ENCODE peak calls at places on chromosomes 11 and 22, in nine cellular contexts. One of them, this sample, is unnamed. For H4K20me1 and H3K79me2, the result is how much of the 10 kb centered on the place peaks cover.

GRCh38 chr11:46450846-46451470 is 59.4 kb upstream of the CHRM4 start:
- DNase-seq in keratinocyte: no peak
- DNase-seq in endothelial cell of umbilical vein: peak
- DNase-seq in HCT116: no peak
- DNase-seq in PC-3: no peak
- DNase-seq in H9: no peak
- DNase-seq in GM23338: no peak
- DNase-seq in GM23248: no peak
- DNase-seq in SK-N-SH: no peak
- DNase-seq in this sample: no peak

GRCh38 chr11:2868604-2869526 is 16.7 kb downstream of the CDKN1C start:
- DNase-seq in keratinocyte: no peak
- DNase-seq in endothelial cell of umbilical vein: no peak
- DNase-seq in HCT116: no peak
- DNase-seq in PC-3: no peak
- DNase-seq in H9: no peak
- DNase-seq in GM23338: peak
- DNase-seq in GM23248: no peak
- DNase-seq in SK-N-SH: no peak
- DNase-seq in this sample: peak

GRCh38 chr11:32090774-32091370 is at the start of gene RCN1:
- DNase-seq in keratinocyte: no peak
- DNase-seq in endothelial cell of umbilical vein: peak
- DNase-seq in HCT116: no peak
- DNase-seq in PC-3: peak
- DNase-seq in H9: peak
- DNase-seq in GM23338: peak
- DNase-seq in GM23248: peak
- DNase-seq in SK-N-SH: peak
- DNase-seq in this sample: peak

GRCh38 chr11:8259316-8259995 is 4.2 kb downstream of the LMO1 start:
- DNase-seq in keratinocyte: no peak
- DNase-seq in endothelial cell of umbilical vein: no peak
- DNase-seq in HCT116: no peak
- DNase-seq in PC-3: no peak
- DNase-seq in H9: peak
- DNase-seq in GM23338: no peak
- DNase-seq in GM23248: no peak
- DNase-seq in SK-N-SH: no peak
- DNase-seq in this sample: no peak

GRCh38 chr11:33147559-33147958 is 13.7 kb downstream of the CSTF3 start:
- DNase-seq in keratinocyte: no peak
- DNase-seq in endothelial cell of umbilical vein: no peak
- DNase-seq in HCT116: no peak
- DNase-seq in PC-3: peak
- DNase-seq in H9: no peak
- DNase-seq in GM23338: no peak
- DNase-seq in GM23248: no peak
- DNase-seq in SK-N-SH: no peak
- DNase-seq in this sample: no peak

GRCh38 chr11:12361650-12362049 is 15.7 kb upstream of the PARVA start:
- DNase-seq in keratinocyte: no peak
- DNase-seq in endothelial cell of umbilical vein: no peak
- DNase-seq in HCT116: no peak
- DNase-seq in PC-3: no peak
- DNase-seq in H9: no peak
- DNase-seq in GM23338: no peak
- DNase-seq in GM23248: no peak
- DNase-seq in SK-N-SH: no peak
- DNase-seq in this sample: no peak

GRCh38 chr11:111392552-111392951 is 13.5 kb upstream of the POU2AF1 start:
- DNase-seq in keratinocyte: no peak
- DNase-seq in endothelial cell of umbilical vein: no peak
- DNase-seq in HCT116: no peak
- DNase-seq in PC-3: no peak
- DNase-seq in H9: no peak
- DNase-seq in GM23338: no peak
- DNase-seq in GM23248: no peak
- DNase-seq in SK-N-SH: no peak
- DNase-seq in this sample: no peak

GRCh38 chr11:111776398-111777093 is 10.4 kb upstream of the PPP2R1B start:
- DNase-seq in keratinocyte: no peak
- DNase-seq in endothelial cell of umbilical vein: no peak
- DNase-seq in HCT116: no peak
- DNase-seq in PC-3: no peak
- DNase-seq in H9: no peak
- DNase-seq in GM23338: no peak
- DNase-seq in GM23248: no peak
- DNase-seq in SK-N-SH: no peak
- DNase-seq in this sample: no peak

GRCh38 chr22:35622132-35622913 is 5.2 kb upstream of the MB start:
- DNase-seq in keratinocyte: no peak
- DNase-seq in endothelial cell of umbilical vein: no peak
- DNase-seq in HCT116: no peak
- DNase-seq in PC-3: peak
- DNase-seq in H9: peak
- DNase-seq in GM23338: peak
- DNase-seq in GM23248: no peak
- DNase-seq in SK-N-SH: peak
- DNase-seq in this sample: peak

GRCh38 chr11:128448981-128449713 is 138.2 kb downstream of the ETS1 start:
- DNase-seq in keratinocyte: no peak
- DNase-seq in endothelial cell of umbilical vein: no peak
- DNase-seq in HCT116: no peak
- DNase-seq in PC-3: no peak
- DNase-seq in H9: no peak
- DNase-seq in GM23338: no peak
- DNase-seq in GM23248: no peak
- DNase-seq in SK-N-SH: no peak
- DNase-seq in this sample: no peak

GRCh38 chr11:130148927-130149326 is 10.7 kb upstream of the ST14 start:
- DNase-seq in keratinocyte: no peak
- DNase-seq in endothelial cell of umbilical vein: no peak
- DNase-seq in HCT116: no peak
- DNase-seq in PC-3: no peak
- DNase-seq in H9: no peak
- DNase-seq in GM23338: no peak
- DNase-seq in GM23248: no peak
- DNase-seq in SK-N-SH: no peak
- DNase-seq in this sample: no peak

GRCh38 chr11:10091314-10092045 is 202.5 kb downstream of the SBF2 start:
- DNase-seq in keratinocyte: no peak
- DNase-seq in endothelial cell of umbilical vein: no peak
- DNase-seq in HCT116: no peak
- DNase-seq in PC-3: peak
- DNase-seq in H9: no peak
- DNase-seq in GM23338: no peak
- DNase-seq in GM23248: no peak
- DNase-seq in SK-N-SH: no peak
- DNase-seq in this sample: no peak

GRCh38 chr11:32723332-32723731 is 71.1 kb downstream of the CCDC73 start:
- DNase-seq in keratinocyte: no peak
- DNase-seq in endothelial cell of umbilical vein: no peak
- DNase-seq in HCT116: no peak
- DNase-seq in PC-3: no peak
- DNase-seq in H9: no peak
- DNase-seq in GM23338: no peak
- DNase-seq in GM23248: no peak
- DNase-seq in SK-N-SH: no peak
- DNase-seq in this sample: no peak

GRCh38 chr11:128642571-128642970 is 51.3 kb upstream of the FLI1 start:
- DNase-seq in keratinocyte: no peak
- DNase-seq in endothelial cell of umbilical vein: no peak
- DNase-seq in HCT116: no peak
- DNase-seq in PC-3: no peak
- DNase-seq in H9: no peak
- DNase-seq in GM23338: no peak
- DNase-seq in GM23248: no peak
- DNase-seq in SK-N-SH: no peak
- DNase-seq in this sample: no peak

GRCh38 chr11:36156486-36157150 is 132.6 kb downstream of the COMMD9 start:
- DNase-seq in keratinocyte: no peak
- DNase-seq in endothelial cell of umbilical vein: no peak
- DNase-seq in HCT116: no peak
- DNase-seq in PC-3: peak
- DNase-seq in H9: no peak
- DNase-seq in GM23338: no peak
- DNase-seq in GM23248: peak
- DNase-seq in SK-N-SH: no peak
- DNase-seq in this sample: no peak

GRCh38 chr11:77705195-77705876 is 67.7 kb upstream of the CLNS1A start:
- DNase-seq in keratinocyte: peak
- DNase-seq in endothelial cell of umbilical vein: peak
- DNase-seq in HCT116: peak
- DNase-seq in PC-3: peak
- DNase-seq in H9: no peak
- DNase-seq in GM23338: peak
- DNase-seq in GM23248: peak
- DNase-seq in SK-N-SH: no peak
- DNase-seq in this sample: no peak

GRCh38 chr11:596374-596773 is 19.4 kb downstream of the IRF7 start:
- DNase-seq in keratinocyte: no peak
- DNase-seq in endothelial cell of umbilical vein: no peak
- DNase-seq in HCT116: no peak
- DNase-seq in PC-3: no peak
- DNase-seq in H9: no peak
- DNase-seq in GM23338: no peak
- DNase-seq in GM23248: no peak
- DNase-seq in SK-N-SH: no peak
- DNase-seq in this sample: no peak
- H4K20me1 ChIP-seq in keratinocyte: under half
- H4K20me1 ChIP-seq in endothelial cell of umbilical vein: under half
- H4K20me1 ChIP-seq in HCT116: under half
- H4K20me1 ChIP-seq in PC-3: under half
- H4K20me1 ChIP-seq in H9: under half
- H4K20me1 ChIP-seq in GM23338: under half
- H4K20me1 ChIP-seq in GM23248: under half
- H4K20me1 ChIP-seq in SK-N-SH: under half
- H4K20me1 ChIP-seq in this sample: under half

GRCh38 chr11:66325140-66325754 is 8.4 kb upstream of the CD248 start:
- DNase-seq in keratinocyte: no peak
- DNase-seq in endothelial cell of umbilical vein: no peak
- DNase-seq in HCT116: no peak
- DNase-seq in PC-3: no peak
- DNase-seq in H9: no peak
- DNase-seq in GM23338: no peak
- DNase-seq in GM23248: peak
- DNase-seq in SK-N-SH: peak
- DNase-seq in this sample: no peak

GRCh38 chr11:66322732-66323427 is 6.0 kb upstream of the CD248 start:
- DNase-seq in keratinocyte: no peak
- DNase-seq in endothelial cell of umbilical vein: no peak
- DNase-seq in HCT116: no peak
- DNase-seq in PC-3: no peak
- DNase-seq in H9: no peak
- DNase-seq in GM23338: no peak
- DNase-seq in GM23248: peak
- DNase-seq in SK-N-SH: no peak
- DNase-seq in this sample: no peak

GRCh38 chr11:66324626-66325025 is 7.8 kb upstream of the CD248 start:
- DNase-seq in keratinocyte: no peak
- DNase-seq in endothelial cell of umbilical vein: no peak
- DNase-seq in HCT116: no peak
- DNase-seq in PC-3: no peak
- DNase-seq in H9: no peak
- DNase-seq in GM23338: no peak
- DNase-seq in GM23248: peak
- DNase-seq in SK-N-SH: peak
- DNase-seq in this sample: no peak

GRCh38 chr11:66321606-66322005 is 4.8 kb upstream of the CD248 start:
- DNase-seq in keratinocyte: no peak
- DNase-seq in endothelial cell of umbilical vein: no peak
- DNase-seq in HCT116: no peak
- DNase-seq in PC-3: no peak
- DNase-seq in H9: no peak
- DNase-seq in GM23338: no peak
- DNase-seq in GM23248: peak
- DNase-seq in SK-N-SH: no peak
- DNase-seq in this sample: no peak

DNA sequence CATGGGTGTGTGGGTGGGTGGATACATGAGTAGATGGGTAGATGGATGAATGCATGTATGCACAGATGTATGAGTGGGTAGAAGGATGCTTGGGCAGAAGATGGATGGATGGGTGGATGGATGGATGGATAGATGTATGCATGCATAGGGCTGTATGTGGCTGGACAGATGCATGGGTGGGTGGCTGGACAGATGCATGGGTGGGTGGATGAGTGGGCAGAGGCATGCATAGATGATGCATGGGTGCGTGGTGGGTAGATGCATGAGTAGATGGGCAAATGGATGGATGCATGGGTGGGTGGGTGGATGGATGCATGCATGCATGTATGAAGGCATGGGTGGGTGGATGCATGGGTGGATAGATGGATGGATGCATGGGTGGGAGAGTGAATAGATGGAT is 6.8 kb upstream of the CD248 start:
- DNase-seq in keratinocyte: no peak
- DNase-seq in endothelial cell of umbilical vein: no peak
- DNase-seq in HCT116: no peak
- DNase-seq in PC-3: no peak
- DNase-seq in H9: no peak
- DNase-seq in GM23338: no peak
- DNase-seq in GM23248: no peak
- DNase-seq in SK-N-SH: no peak
- DNase-seq in this sample: no peak
- H3K4me2 ChIP-seq in keratinocyte: no peak
- H3K4me2 ChIP-seq in endothelial cell of umbilical vein: no peak
- H3K4me2 ChIP-seq in HCT116: no peak
- H3K4me2 ChIP-seq in PC-3: no peak
- H3K4me2 ChIP-seq in H9: no peak
- H3K4me2 ChIP-seq in GM23338: no peak
- H3K4me2 ChIP-seq in GM23248: no peak
- H3K4me2 ChIP-seq in SK-N-SH: no peak
- H3K4me2 ChIP-seq in this sample: no peak

DNA sequence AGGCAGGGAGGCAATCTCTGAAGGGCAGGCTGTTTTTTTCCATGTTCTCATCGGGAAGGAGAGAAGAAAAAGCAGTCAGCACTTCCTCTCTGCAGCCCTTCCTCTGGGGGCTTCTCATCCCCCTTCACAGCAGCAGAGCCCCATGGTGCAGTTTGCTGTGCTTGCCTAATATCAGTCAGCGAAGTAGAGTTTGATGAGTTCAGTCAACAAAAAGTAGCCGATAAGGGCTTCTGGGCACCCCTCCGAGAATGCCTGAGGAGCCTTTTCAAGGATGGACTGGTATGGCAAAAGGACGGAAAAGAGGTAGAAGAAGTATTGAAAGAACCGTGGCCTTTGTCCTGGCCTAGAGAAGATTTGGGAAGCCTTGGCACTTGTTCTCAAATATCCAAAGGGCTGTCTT is 55.6 kb downstream of the NAV2 start:
- DNase-seq in keratinocyte: no peak
- DNase-seq in endothelial cell of umbilical vein: no peak
- DNase-seq in HCT116: no peak
- DNase-seq in PC-3: no peak
- DNase-seq in H9: no peak
- DNase-seq in GM23338: no peak
- DNase-seq in GM23248: no peak
- DNase-seq in SK-N-SH: no peak
- DNase-seq in this sample: no peak
- H3K79me2 ChIP-seq in keratinocyte: under half
- H3K79me2 ChIP-seq in endothelial cell of umbilical vein: half or more
- H3K79me2 ChIP-seq in HCT116: under half
- H3K79me2 ChIP-seq in PC-3: under half
- H3K79me2 ChIP-seq in H9: under half
- H3K79me2 ChIP-seq in GM23338: under half
- H3K79me2 ChIP-seq in GM23248: half or more
- H3K79me2 ChIP-seq in SK-N-SH: half or more
- H3K79me2 ChIP-seq in this sample: under half

GRCh38 chr11:65141896-65142494 is 7.7 kb upstream of the SYVN1 start:
- DNase-seq in keratinocyte: no peak
- DNase-seq in endothelial cell of umbilical vein: no peak
- DNase-seq in HCT116: no peak
- DNase-seq in PC-3: no peak
- DNase-seq in H9: no peak
- DNase-seq in GM23338: no peak
- DNase-seq in GM23248: no peak
- DNase-seq in SK-N-SH: no peak
- DNase-seq in this sample: no peak
- H4K20me1 ChIP-seq in keratinocyte: under half
- H4K20me1 ChIP-seq in endothelial cell of umbilical vein: under half
- H4K20me1 ChIP-seq in HCT116: under half
- H4K20me1 ChIP-seq in PC-3: under half
- H4K20me1 ChIP-seq in H9: under half
- H4K20me1 ChIP-seq in GM23338: under half
- H4K20me1 ChIP-seq in GM23248: under half
- H4K20me1 ChIP-seq in SK-N-SH: under half
- H4K20me1 ChIP-seq in this sample: under half

This sample was measured in neural progenitor cell.